ENCODE peak calls at places on chromosomes 7 and 10, in six cellular contexts. L is tibial nerve, P is PC-9, Y is keratinocyte, F is GM23338, E is BJ. D is an unnamed sample. For H3K36me3, the result is how much of the 10 kb centered on the place peaks cover.

GRCh38 chr7:84484502-84485079 is 290.0 kb upstream of the SEMA3A start:
- DNase-seq in L (no peak), P (no peak), Y (no peak), F (no peak), E (no peak), D (no peak)

GRCh38 chr7:69624431-69624830 is 26.2 kb downstream of the AUTS2 start:
- DNase-seq in L (no peak), P (no peak), Y (no peak), F (no peak), E (no peak), D (no peak)

GRCh38 chr7:108263364-108263951 is 133.3 kb upstream of the LAMB4 start:
- DNase-seq in L (no peak), P (no peak), Y (no peak), F (no peak), E (no peak), D (no peak)

GRCh38 chr10:56905051-56905450 is 544.0 kb upstream of the ZWINT start:
- DNase-seq in L (no peak), P (no peak), Y (no peak), F (no peak), E (no peak), D (no peak)

GRCh38 chr10:119489572-119490326 is 52.8 kb downstream of the RGS10 start:
- DNase-seq in L (no peak), P (peak), Y (no peak), F (peak), E (no peak), D (peak)

GRCh38 chr7:29254663-29255062 is 60.1 kb downstream of the CHN2 start:
- DNase-seq in L (no peak), P (no peak), Y (no peak), F (peak), E (no peak), D (no peak)

GRCh38 chr10:8061274-8062211 is 7.1 kb downstream of the GATA3 start:
- DNase-seq in L (no peak), P (no peak), Y (no peak), F (peak), E (no peak), D (peak)

GRCh38 chr7:22402250-22402649 is 45.3 kb upstream of the RAPGEF5 start:
- DNase-seq in L (no peak), P (no peak), Y (no peak), F (no peak), E (no peak), D (peak)

GRCh38 chr7:143410523-143411004 is 1.9 kb upstream of the EPHA1 start:
- DNase-seq in L (no peak), P (no peak), Y (no peak), F (peak), E (no peak), D (no peak)

GRCh38 chr7:30916767-30917166 is 5.1 kb downstream of the AQP1 start:
- DNase-seq in L (no peak), P (no peak), Y (no peak), F (no peak), E (no peak), D (no peak)
- H3K4me3 ChIP-seq in L (peak), P (no peak), Y (no peak), F (no peak), E (no peak), D (no peak)

GRCh38 chr10:73512207-73512743 is 16.5 kb upstream of the PPP3CB start:
- DNase-seq in L (no peak), P (no peak), Y (no peak), F (no peak), E (no peak), D (no peak)
- H3K36me3 ChIP-seq in L (under half), P (under half), Y (under half), F (under half), E (under half), D (under half)

GRCh38 chr10:61903184-61903990 is 1.9 kb downstream of the ARID5B start:
- DNase-seq in L (peak), P (peak), Y (no peak), F (peak), E (no peak), D (peak)

GRCh38 chr10:61900829-61901783 is at the start of gene ARID5B:
- DNase-seq in L (peak), P (peak), Y (no peak), F (peak), E (no peak), D (peak)

GRCh38 chr10:61901829-61902447 is 439 bp downstream of the ARID5B start:
- DNase-seq in L (no peak), P (peak), Y (no peak), F (peak), E (no peak), D (no peak)

GRCh38 chr10:61903991-61904350 is 2.5 kb downstream of the ARID5B start:
- DNase-seq in L (no peak), P (no peak), Y (no peak), F (no peak), E (no peak), D (peak)

GRCh38 chr10:61902448-61903183 is 1.1 kb downstream of the ARID5B start:
- DNase-seq in L (peak), P (peak), Y (peak), F (peak), E (no peak), D (peak)
- TF ChIP-seq CTCF in L (no peak), P (peak), Y (peak), F (peak), E (peak), D (peak)

GRCh38 chr7:45028138-45028919 is 28.3 kb downstream of the CCM2 start:
- DNase-seq in L (no peak), P (no peak), Y (no peak), F (no peak), E (no peak), D (no peak)
- H3K4me3 ChIP-seq in L (peak), P (no peak), Y (no peak), F (no peak), E (no peak), D (peak)

GRCh38 chr10:113619401-113619800 is 44.4 kb downstream of the NRAP start:
- DNase-seq in L (no peak), P (no peak), Y (no peak), F (no peak), E (no peak), D (no peak)
- H3K36me3 ChIP-seq in L (under half), P (under half), Y (under half), F (under half), E (under half), D (under half)

DNA sequence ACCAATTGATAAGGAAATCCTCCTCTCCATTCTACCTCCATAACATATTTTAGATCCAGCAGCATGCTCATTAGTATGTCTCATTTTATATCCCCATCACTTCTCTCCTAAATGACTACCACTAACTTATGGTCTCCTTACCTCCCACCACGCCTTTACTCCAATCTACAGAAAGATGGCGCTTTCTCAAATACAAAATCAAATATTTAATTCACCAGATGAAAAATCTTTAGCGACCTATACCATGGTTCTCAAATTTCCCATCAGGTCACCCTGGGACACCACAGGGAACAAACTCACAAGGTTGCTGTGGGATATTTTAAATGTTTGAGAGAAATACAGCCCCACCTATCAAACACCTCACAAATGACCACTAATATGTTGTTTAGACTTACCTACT is 27.0 kb upstream of the EBLN1 start:
- DNase-seq in L (no peak), P (no peak), Y (no peak), F (no peak), E (no peak), D (no peak)
- TF ChIP-seq CTCF in L (no peak), P (no peak), Y (no peak), F (no peak), E (no peak), D (no peak)

GRCh38 chr7:55983537-55983936 is 19.2 kb downstream of the NIPSNAP2 start:
- DNase-seq in L (no peak), P (no peak), Y (no peak), F (no peak), E (no peak), D (no peak)

GRCh38 chr7:55980266-55980665 is 15.9 kb downstream of the NIPSNAP2 start:
- DNase-seq in L (no peak), P (no peak), Y (no peak), F (no peak), E (no peak), D (no peak)

GRCh38 chr7:55973747-55974250 is 9.4 kb downstream of the NIPSNAP2 start:
- DNase-seq in L (no peak), P (no peak), Y (no peak), F (no peak), E (no peak), D (no peak)

GRCh38 chr7:55975944-55976633 is 11.7 kb downstream of the NIPSNAP2 start:
- DNase-seq in L (no peak), P (no peak), Y (no peak), F (no peak), E (no peak), D (no peak)

GRCh38 chr7:55977831-55978230 is 13.4 kb downstream of the NIPSNAP2 start:
- DNase-seq in L (no peak), P (no peak), Y (no peak), F (no peak), E (peak), D (no peak)
- H3K4me3 ChIP-seq in L (no peak), P (no peak), Y (no peak), F (no peak), E (no peak), D (no peak)

GRCh38 chr7:120519224-120519623 is 246.2 kb downstream of the KCND2 start:
- DNase-seq in L (no peak), P (no peak), Y (no peak), F (no peak), E (no peak), D (no peak)
- H3K36me3 ChIP-seq in L (under half), P (under half), Y (under half), F (under half), E (under half), D (under half)

DNA sequence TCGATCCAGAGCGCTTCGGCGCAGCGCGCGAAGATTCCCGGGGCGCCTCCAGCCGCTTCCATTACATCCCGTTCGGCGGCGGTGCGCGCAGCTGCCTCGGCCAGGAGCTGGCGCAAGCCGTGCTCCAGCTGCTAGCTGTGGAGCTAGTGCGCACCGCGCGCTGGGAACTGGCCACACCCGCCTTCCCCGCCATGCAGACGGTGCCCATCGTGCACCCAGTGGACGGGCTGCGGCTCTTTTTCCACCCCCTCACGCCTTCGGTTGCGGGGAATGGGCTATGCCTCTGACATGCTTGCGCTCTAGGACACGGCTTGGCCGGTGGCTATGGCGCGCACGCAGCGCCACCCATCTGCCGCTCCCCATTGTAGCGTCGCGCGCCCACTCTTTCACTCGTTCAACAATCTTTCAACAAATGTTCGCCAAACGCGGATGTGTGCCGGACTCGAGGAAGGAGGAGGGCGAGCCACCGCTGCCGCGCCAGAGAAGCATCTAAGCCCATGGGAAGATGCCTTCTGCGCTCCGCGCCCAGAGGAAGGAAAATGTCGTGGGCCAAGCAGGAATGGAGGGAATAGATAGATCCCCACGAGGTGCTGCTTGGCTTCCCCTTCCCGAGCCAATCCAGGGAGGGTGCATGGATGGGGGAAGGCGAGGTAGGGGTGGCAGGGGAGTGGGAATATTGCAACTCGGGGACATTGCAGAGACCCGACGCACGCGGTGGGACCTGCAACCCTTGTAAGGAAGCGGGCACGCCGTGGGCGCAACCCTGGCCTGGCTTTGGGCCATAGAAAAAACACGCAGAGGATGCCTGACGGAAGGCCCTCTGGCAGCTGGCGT is 5.1 kb upstream of the CYP26A1 start:
- DNase-seq in L (no peak), P (no peak), Y (no peak), F (peak), E (no peak), D (no peak)
- TF ChIP-seq CTCF in L (no peak), P (no peak), Y (peak), F (peak), E (peak), D (peak)

D was measured in GM06990.